ENCODE peak calls at places on chromosomes 2 and 18, in eight cellular contexts. G is fibroblast of the aortic adventitia, A is A673, I is dorsolateral prefrontal cortex, O is HL-60, W is H9, Z is lower leg skin, S is OCI-LY7. M is an unnamed sample.

GRCh38 chr2:72900191-72900825 is 13.1 kb downstream of the SPR start:
- DNase-seq in G (no peak), A (no peak), I (no peak), O (no peak), W (no peak), Z (peak; percentile 31), S (no peak), M (no peak)

GRCh38 chr2:21427606-21428005 is 303.8 kb downstream of the TDRD15 start:
- DNase-seq in G (no peak), A (no peak), I (no peak), O (no peak), W (no peak), Z (no peak), S (peak; percentile 0), M (no peak)

GRCh38 chr2:239361311-239361642 is 39.5 kb downstream of the HDAC4 start:
- DNase-seq in G (peak; percentile 40), A (no peak), I (no peak), O (no peak), W (peak; percentile 29), Z (no peak), S (no peak), M (no peak)

GRCh38 chr2:84904717-84905174 is 710 bp upstream of the TMSB10 start:
- DNase-seq in G (peak; percentile 58), A (peak; percentile 67), I (no peak), O (no peak), W (peak; percentile 72), Z (peak; percentile 98), S (peak; percentile 28), M (no peak)

GRCh38 chr2:118124293-118124891 is 36.1 kb downstream of the INSIG2 start:
- DNase-seq in G (no peak), A (no peak), I (no peak), O (no peak), W (no peak), Z (no peak), S (no peak), M (no peak)

GRCh38 chr2:3127279-3127690 is 250.3 kb downstream of the EIPR1 start:
- DNase-seq in G (no peak), A (peak; percentile 97), I (no peak), O (no peak), W (no peak), Z (peak; percentile 79), S (peak; percentile 85), M (no peak)

GRCh38 chr2:226981731-226982373 is 146.0 kb downstream of the RHBDD1 start:
- DNase-seq in G (peak; percentile 43), A (no peak), I (no peak), O (no peak), W (no peak), Z (no peak), S (peak; percentile 82), M (no peak)

GRCh38 chr2:5150871-5151270 is 541.3 kb upstream of the SOX11 start:
- DNase-seq in G (no peak), A (no peak), I (no peak), O (no peak), W (no peak), Z (no peak), S (no peak), M (no peak)

GRCh38 chr2:2642906-2643890 is 312.1 kb upstream of the MYT1L start:
- DNase-seq in G (no peak), A (no peak), I (no peak), O (no peak), W (no peak), Z (peak; percentile 70), S (no peak), M (no peak)

GRCh38 chr2:217065695-217066405 is 206.0 kb upstream of the TNP1 start:
- DNase-seq in G (peak; percentile 92), A (peak; percentile 18), I (no peak), O (no peak), W (no peak), Z (peak; percentile 28), S (no peak), M (no peak)

GRCh38 chr2:155310589-155310988 is 612.1 kb downstream of the KCNJ3 start:
- DNase-seq in G (peak; percentile 41), A (peak; percentile 48), I (no peak), O (no peak), W (no peak), Z (no peak), S (peak; percentile 50), M (no peak)

GRCh38 chr2:48605482-48606175 is 12.0 kb upstream of the GTF2A1L start:
- DNase-seq in G (no peak), A (no peak), I (no peak), O (peak; percentile 17), W (no peak), Z (no peak), S (no peak), M (no peak)

GRCh38 chr2:144650886-144651285 is 131.0 kb upstream of the ZEB2 start:
- DNase-seq in G (no peak), A (peak; percentile 49), I (no peak), O (no peak), W (no peak), Z (no peak), S (no peak), M (no peak)

GRCh38 chr18:54388203-54389142 is 30.8 kb downstream of the C18orf54 start:
- DNase-seq in G (peak; percentile 73), A (peak; percentile 43), I (no peak), O (peak; percentile 79), W (peak; percentile 92), Z (no peak), S (peak; percentile 41), M (no peak)

GRCh38 chr2:145654156-145654555 is 1134.2 kb upstream of the ZEB2 start:
- DNase-seq in G (no peak), A (no peak), I (no peak), O (no peak), W (no peak), Z (no peak), S (no peak), M (no peak)

GRCh38 chr18:77124452-77124922 is 8.1 kb downstream of the MBP start:
- DNase-seq in G (no peak), A (peak; percentile 27), I (no peak), O (no peak), W (no peak), Z (peak; percentile 81), S (peak; percentile 49), M (no peak)

GRCh38 chr18:39274535-39274934 is 1708.9 kb upstream of the CELF4 start:
- DNase-seq in G (peak; percentile 1), A (no peak), I (no peak), O (no peak), W (no peak), Z (no peak), S (no peak), M (no peak)

GRCh38 chr2:233456934-233457333 is 102.6 kb downstream of the DGKD start:
- DNase-seq in G (no peak), A (no peak), I (no peak), O (no peak), W (peak; percentile 54), Z (no peak), S (no peak), M (peak; percentile 41)

GRCh38 chr2:200677721-200678532 is 92.1 kb downstream of the AOX1 start:
- DNase-seq in G (peak; percentile 89), A (no peak), I (no peak), O (no peak), W (no peak), Z (no peak), S (no peak), M (no peak)

GRCh38 chr2:161122772-161123530 is 37.3 kb upstream of the TANK start:
- DNase-seq in G (peak; percentile 94), A (peak; percentile 96), I (no peak), O (peak; percentile 47), W (no peak), Z (no peak), S (no peak), M (no peak)

GRCh38 chr2:196927318-196928225 is 1.1 kb upstream of the PGAP1 start:
- DNase-seq in G (peak; percentile 80), A (peak; percentile 37), I (no peak), O (no peak), W (no peak), Z (no peak), S (peak; percentile 7), M (no peak)

GRCh38 chr2:9768388-9768787 is 74.9 kb upstream of the TAF1B start:
- DNase-seq in G (no peak), A (no peak), I (no peak), O (no peak), W (peak; percentile 92), Z (no peak), S (no peak), M (no peak)
- TF ChIP-seq CTCF in G (no peak), A (no peak), I (peak; percentile 18), O (no peak), W (peak; percentile 75), Z (no peak), S (no peak), M (peak; percentile 53)

DNA sequence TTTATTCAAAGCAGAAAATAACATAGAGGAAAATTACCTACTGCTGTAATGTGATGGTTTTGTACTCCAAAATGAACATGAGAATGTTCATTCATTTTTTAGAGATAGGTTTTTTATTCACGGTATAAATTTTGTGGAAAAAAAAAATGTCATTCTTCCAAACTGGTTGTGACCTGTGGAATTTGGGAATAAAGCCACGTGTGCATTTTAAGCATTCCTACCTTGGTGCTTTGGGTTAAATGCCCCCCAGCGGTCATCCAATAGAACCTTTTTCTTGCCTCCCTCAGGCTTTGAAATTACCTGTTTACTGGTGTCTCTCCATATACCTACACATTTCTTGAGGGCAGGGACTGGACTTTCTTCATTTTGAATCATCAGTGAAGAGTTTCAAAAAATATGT is 740.7 kb downstream of the DPP10 start:
- DNase-seq in G (no peak), A (no peak), I (no peak), O (no peak), W (peak; percentile 51), Z (no peak), S (no peak), M (no peak)
- TF ChIP-seq CTCF in G (no peak), A (no peak), I (no peak), O (no peak), W (peak; percentile 73), Z (no peak), S (no peak), M (no peak)

DNA sequence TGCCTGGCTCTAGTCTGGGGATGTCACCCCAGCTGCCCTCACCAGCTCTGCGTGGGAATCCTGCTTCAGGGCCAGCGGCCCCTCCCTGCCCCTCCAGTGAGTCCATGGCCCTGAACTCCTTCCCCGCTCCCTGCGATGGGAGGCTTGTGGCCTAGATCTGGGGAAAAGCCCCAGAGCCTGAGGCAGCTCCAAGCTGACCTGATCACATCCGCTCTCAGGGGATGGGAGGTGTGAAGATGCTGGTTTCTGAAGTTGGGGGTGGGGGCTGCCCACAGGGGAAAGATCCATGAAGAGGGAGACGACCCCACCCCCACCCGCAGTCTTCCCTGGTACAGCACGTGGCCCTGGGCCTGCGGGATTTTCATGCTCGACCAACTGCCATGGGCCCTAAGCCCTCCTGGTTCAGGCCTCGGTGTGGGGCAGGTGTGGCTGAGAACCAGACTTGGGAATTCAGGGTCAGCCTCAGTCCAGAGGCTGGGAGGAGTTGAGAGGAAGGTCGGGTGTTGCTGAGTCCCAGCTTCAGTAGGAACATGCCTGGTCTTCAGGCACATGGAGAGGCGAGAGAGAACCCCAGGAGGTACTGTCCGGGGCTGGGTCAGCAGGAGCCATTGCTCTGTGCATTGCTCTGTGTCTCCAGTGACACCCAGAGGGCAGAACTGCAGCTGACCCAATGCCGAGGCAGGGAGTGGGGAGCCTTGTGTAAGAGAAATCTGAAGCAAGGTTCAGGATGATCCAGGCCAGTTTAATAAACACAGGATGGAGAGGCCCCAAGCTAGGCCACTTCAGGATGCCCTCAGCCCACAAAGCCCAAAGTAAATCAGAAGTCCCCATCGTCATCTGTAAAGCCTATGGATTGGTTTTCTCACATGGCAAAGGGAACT is 115.1 kb downstream of the CAPN13 start:
- DNase-seq in G (peak; percentile 26), A (no peak), I (no peak), O (no peak), W (no peak), Z (peak; percentile 81), S (no peak), M (no peak)
- TF ChIP-seq CTCF in G (peak; percentile 34), A (no peak), I (no peak), O (no peak), W (peak; percentile 32), Z (no peak), S (no peak), M (peak; percentile 52)

GRCh38 chr2:128531856-128532255 is 213.2 kb upstream of the HS6ST1 start:
- DNase-seq in G (no peak), A (peak; percentile 21), I (no peak), O (no peak), W (no peak), Z (no peak), S (no peak), M (no peak)
- TF ChIP-seq CTCF in G (no peak), A (peak; percentile 61), I (no peak), O (no peak), W (peak; percentile 62), Z (no peak), S (peak; percentile 63), M (peak; percentile 68)

M was measured in chondrocyte.